ENCODE peak calls at places on chromosomes 7 and 10, in seven cellular contexts. One of them, this sample, is unnamed.

GRCh38 chr10:58867683-58868082 is 308.8 kb upstream of the PHYHIPL start:
- DNase-seq in GM12891: no peak
- DNase-seq in SK-N-SH: no peak
- DNase-seq in GM23338: no peak
- DNase-seq in Panc1: no peak
- DNase-seq in spleen: no peak
- DNase-seq in HCT116: no peak
- DNase-seq in this sample: no peak

GRCh38 chr7:82443801-82444219 is 233 bp upstream of the CACNA2D1 start:
- DNase-seq in GM12891: peak; percentile 20
- DNase-seq in SK-N-SH: peak; percentile 97
- DNase-seq in GM23338: peak; percentile 85
- DNase-seq in Panc1: no peak
- DNase-seq in spleen: peak; percentile 81
- DNase-seq in HCT116: no peak
- DNase-seq in this sample: no peak

GRCh38 chr10:71099731-71100361 is 112.5 kb upstream of the UNC5B start:
- DNase-seq in GM12891: no peak
- DNase-seq in SK-N-SH: no peak
- DNase-seq in GM23338: no peak
- DNase-seq in Panc1: no peak
- DNase-seq in spleen: no peak
- DNase-seq in HCT116: no peak
- DNase-seq in this sample: no peak

GRCh38 chr10:75402486-75403143 is 1.1 kb upstream of the ZNF503 start:
- DNase-seq in GM12891: no peak
- DNase-seq in SK-N-SH: peak; percentile 58
- DNase-seq in GM23338: peak; percentile 70
- DNase-seq in Panc1: no peak
- DNase-seq in spleen: no peak
- DNase-seq in HCT116: no peak
- DNase-seq in this sample: no peak

GRCh38 chr7:113548561-113548960 is 370.2 kb downstream of the PPP1R3A start:
- DNase-seq in GM12891: no peak
- DNase-seq in SK-N-SH: no peak
- DNase-seq in GM23338: no peak
- DNase-seq in Panc1: no peak
- DNase-seq in spleen: no peak
- DNase-seq in HCT116: no peak
- DNase-seq in this sample: no peak

GRCh38 chr10:127427926-127428325 is 121.2 kb upstream of the NPS start:
- DNase-seq in GM12891: no peak
- DNase-seq in SK-N-SH: no peak
- DNase-seq in GM23338: no peak
- DNase-seq in Panc1: no peak
- DNase-seq in spleen: no peak
- DNase-seq in HCT116: no peak
- DNase-seq in this sample: no peak

GRCh38 chr10:6054884-6055283 is 7.3 kb downstream of the IL2RA start:
- DNase-seq in GM12891: no peak
- DNase-seq in SK-N-SH: no peak
- DNase-seq in GM23338: no peak
- DNase-seq in Panc1: no peak
- DNase-seq in spleen: no peak
- DNase-seq in HCT116: no peak
- DNase-seq in this sample: no peak

GRCh38 chr10:28367865-28368541 is 65.1 kb upstream of the MPP7 start:
- DNase-seq in GM12891: peak; percentile 41
- DNase-seq in SK-N-SH: no peak
- DNase-seq in GM23338: no peak
- DNase-seq in Panc1: no peak
- DNase-seq in spleen: peak; percentile 86
- DNase-seq in HCT116: no peak
- DNase-seq in this sample: no peak

GRCh38 chr7:57398548-57398947 is 51.4 kb upstream of the ZNF716 start:
- DNase-seq in GM12891: no peak
- DNase-seq in SK-N-SH: no peak
- DNase-seq in GM23338: no peak
- DNase-seq in Panc1: no peak
- DNase-seq in spleen: peak; percentile 49
- DNase-seq in HCT116: no peak
- DNase-seq in this sample: no peak

GRCh38 chr7:47132471-47132870 is 449.4 kb downstream of the TNS3 start:
- DNase-seq in GM12891: no peak
- DNase-seq in SK-N-SH: no peak
- DNase-seq in GM23338: no peak
- DNase-seq in Panc1: no peak
- DNase-seq in spleen: no peak
- DNase-seq in HCT116: no peak
- DNase-seq in this sample: no peak

GRCh38 chr10:47165711-47166404 is 134.1 kb upstream of the GDF10 start:
- DNase-seq in GM12891: no peak
- DNase-seq in SK-N-SH: no peak
- DNase-seq in GM23338: no peak
- DNase-seq in Panc1: no peak
- DNase-seq in spleen: peak; percentile 87
- DNase-seq in HCT116: no peak
- DNase-seq in this sample: no peak

GRCh38 chr7:84484502-84485079 is 290.0 kb upstream of the SEMA3A start:
- DNase-seq in GM12891: no peak
- DNase-seq in SK-N-SH: no peak
- DNase-seq in GM23338: no peak
- DNase-seq in Panc1: peak; percentile 22
- DNase-seq in spleen: no peak
- DNase-seq in HCT116: no peak
- DNase-seq in this sample: no peak

GRCh38 chr10:24382596-24382978 is 173.6 kb downstream of the KIAA1217 start:
- DNase-seq in GM12891: no peak
- DNase-seq in SK-N-SH: no peak
- DNase-seq in GM23338: no peak
- DNase-seq in Panc1: no peak
- DNase-seq in spleen: no peak
- DNase-seq in HCT116: no peak
- DNase-seq in this sample: no peak

GRCh38 chr10:24382979-24383663 is 174.2 kb downstream of the KIAA1217 start:
- DNase-seq in GM12891: peak; percentile 11
- DNase-seq in SK-N-SH: no peak
- DNase-seq in GM23338: peak; percentile 41
- DNase-seq in Panc1: no peak
- DNase-seq in spleen: no peak
- DNase-seq in HCT116: no peak
- DNase-seq in this sample: no peak

GRCh38 chr10:24384954-24385353 is 176.0 kb downstream of the KIAA1217 start:
- DNase-seq in GM12891: no peak
- DNase-seq in SK-N-SH: no peak
- DNase-seq in GM23338: no peak
- DNase-seq in Panc1: no peak
- DNase-seq in spleen: no peak
- DNase-seq in HCT116: no peak
- DNase-seq in this sample: no peak

GRCh38 chr10:24382045-24382444 is 173.1 kb downstream of the KIAA1217 start:
- DNase-seq in GM12891: no peak
- DNase-seq in SK-N-SH: no peak
- DNase-seq in GM23338: no peak
- DNase-seq in Panc1: no peak
- DNase-seq in spleen: no peak
- DNase-seq in HCT116: no peak
- DNase-seq in this sample: no peak

DNA sequence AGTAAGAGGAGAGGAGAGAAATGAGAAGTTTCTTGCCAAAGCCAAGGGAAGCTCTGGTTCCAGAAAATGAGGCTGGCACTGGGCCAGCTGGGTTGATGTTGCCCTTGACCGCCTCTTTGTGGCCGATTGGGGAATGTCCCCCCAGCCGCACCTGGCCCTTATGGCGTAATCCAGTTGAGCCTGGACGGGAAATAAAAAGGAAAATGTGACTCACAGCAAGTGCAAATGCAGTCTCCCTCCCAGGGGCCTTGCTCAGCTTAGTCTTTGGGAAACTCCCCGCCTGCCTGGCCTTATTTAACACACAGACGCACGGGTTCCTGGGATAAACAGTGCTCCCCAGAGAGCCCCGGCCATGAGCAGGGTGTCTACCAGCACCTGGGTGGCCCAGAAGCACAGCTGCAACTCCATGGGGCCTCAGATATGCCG is 174.8 kb downstream of the KIAA1217 start:
- DNase-seq in GM12891: peak; percentile 40
- DNase-seq in SK-N-SH: peak; percentile 60
- DNase-seq in GM23338: peak; percentile 92
- DNase-seq in Panc1: peak; percentile 33
- DNase-seq in spleen: no peak
- DNase-seq in HCT116: peak; percentile 81
- DNase-seq in this sample: peak; percentile 74
- TF ChIP-seq POLR2AphosphoS5 in GM12891: no peak
- TF ChIP-seq POLR2AphosphoS5 in SK-N-SH: peak; percentile 50
- TF ChIP-seq POLR2AphosphoS5 in GM23338: no peak
- TF ChIP-seq POLR2AphosphoS5 in Panc1: no peak
- TF ChIP-seq POLR2AphosphoS5 in spleen: peak; percentile 60
- TF ChIP-seq POLR2AphosphoS5 in HCT116: peak; percentile 38
- TF ChIP-seq POLR2AphosphoS5 in this sample: no peak

DNA sequence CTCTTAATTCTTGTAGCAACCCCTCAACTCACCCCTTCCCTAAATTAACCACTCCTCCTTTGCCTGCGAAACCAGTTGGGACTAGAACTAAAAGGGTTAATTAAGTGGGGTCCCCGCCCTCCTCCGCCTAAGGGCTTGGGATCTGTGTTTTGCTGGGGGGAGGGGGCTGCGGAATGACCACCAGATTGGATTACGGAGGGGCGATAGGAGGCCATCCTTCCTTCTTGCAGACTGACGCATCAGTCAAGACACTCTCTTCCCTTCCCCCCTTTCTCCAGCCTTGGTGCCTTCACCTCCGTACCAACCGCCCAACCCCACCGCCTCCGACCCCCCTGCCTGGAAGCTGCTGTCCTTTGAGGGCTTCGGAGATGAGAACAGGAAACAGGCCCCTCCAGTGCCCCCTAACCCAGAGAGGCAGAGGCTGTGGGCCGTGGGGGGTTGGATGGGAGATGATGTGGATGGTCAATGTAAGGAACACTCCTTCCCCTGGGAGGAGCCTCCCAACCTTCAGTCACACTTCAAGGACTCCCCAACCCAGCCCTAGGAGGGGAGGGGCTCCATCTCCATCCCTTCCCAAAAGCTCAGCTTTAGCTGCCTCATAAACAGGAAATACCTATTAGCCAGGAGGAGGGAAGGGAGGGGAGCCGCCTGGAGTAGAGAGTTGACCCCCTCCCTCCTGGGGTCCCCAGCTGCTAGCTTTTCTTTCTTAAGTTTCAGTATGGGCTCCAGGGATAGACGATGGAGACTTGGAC is 995 bp upstream of the LDB1 start:
- DNase-seq in GM12891: no peak
- DNase-seq in SK-N-SH: peak; percentile 74
- DNase-seq in GM23338: peak; percentile 98
- DNase-seq in Panc1: no peak
- DNase-seq in spleen: peak; percentile 84
- DNase-seq in HCT116: no peak
- DNase-seq in this sample: no peak
- TF ChIP-seq POLR2AphosphoS5 in GM12891: no peak
- TF ChIP-seq POLR2AphosphoS5 in SK-N-SH: peak; percentile 49
- TF ChIP-seq POLR2AphosphoS5 in GM23338: peak; percentile 74
- TF ChIP-seq POLR2AphosphoS5 in Panc1: no peak
- TF ChIP-seq POLR2AphosphoS5 in spleen: peak; percentile 37
- TF ChIP-seq POLR2AphosphoS5 in HCT116: no peak
- TF ChIP-seq POLR2AphosphoS5 in this sample: no peak

DNA sequence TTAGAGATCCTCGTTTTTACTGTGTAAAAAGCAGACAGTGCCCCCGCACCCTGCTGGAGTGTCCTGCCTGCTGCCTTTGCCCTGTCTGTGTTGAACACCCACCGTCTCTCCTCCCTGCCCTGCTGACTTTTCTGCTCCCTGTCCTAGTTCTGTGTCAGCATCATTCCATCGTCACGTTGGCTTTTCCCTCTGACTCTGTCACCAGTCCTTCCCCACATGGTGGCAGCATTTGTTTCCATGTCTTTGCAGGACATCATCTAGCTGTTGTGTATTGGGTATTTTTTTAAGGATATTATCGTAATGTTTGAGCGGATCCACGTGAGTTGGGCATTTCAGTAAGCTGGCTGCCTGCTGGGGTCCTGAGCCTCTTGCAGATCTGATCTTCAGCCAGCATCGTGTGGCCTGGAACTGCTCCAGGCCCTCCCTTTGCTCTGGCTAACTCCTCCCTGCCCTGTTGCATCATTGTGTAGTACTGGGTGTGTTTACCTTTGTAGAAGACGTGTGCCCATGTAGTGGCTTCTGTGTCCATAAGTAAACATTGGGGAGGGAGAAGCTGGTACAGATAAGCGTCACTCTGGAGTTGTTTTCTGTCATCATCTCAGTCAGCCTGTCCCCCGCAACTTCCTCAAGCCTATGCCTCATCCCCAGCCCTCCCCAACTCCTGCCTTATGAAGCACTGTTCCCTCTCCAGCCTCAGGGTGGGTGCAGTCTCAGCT is 44.2 kb downstream of the TRRAP start:
- DNase-seq in GM12891: no peak
- DNase-seq in SK-N-SH: no peak
- DNase-seq in GM23338: no peak
- DNase-seq in Panc1: no peak
- DNase-seq in spleen: no peak
- DNase-seq in HCT116: no peak
- DNase-seq in this sample: peak; percentile 41
- TF ChIP-seq POLR2AphosphoS5 in GM12891: no peak
- TF ChIP-seq POLR2AphosphoS5 in SK-N-SH: no peak
- TF ChIP-seq POLR2AphosphoS5 in GM23338: no peak
- TF ChIP-seq POLR2AphosphoS5 in Panc1: no peak
- TF ChIP-seq POLR2AphosphoS5 in spleen: no peak
- TF ChIP-seq POLR2AphosphoS5 in HCT116: no peak
- TF ChIP-seq POLR2AphosphoS5 in this sample: no peak

DNA sequence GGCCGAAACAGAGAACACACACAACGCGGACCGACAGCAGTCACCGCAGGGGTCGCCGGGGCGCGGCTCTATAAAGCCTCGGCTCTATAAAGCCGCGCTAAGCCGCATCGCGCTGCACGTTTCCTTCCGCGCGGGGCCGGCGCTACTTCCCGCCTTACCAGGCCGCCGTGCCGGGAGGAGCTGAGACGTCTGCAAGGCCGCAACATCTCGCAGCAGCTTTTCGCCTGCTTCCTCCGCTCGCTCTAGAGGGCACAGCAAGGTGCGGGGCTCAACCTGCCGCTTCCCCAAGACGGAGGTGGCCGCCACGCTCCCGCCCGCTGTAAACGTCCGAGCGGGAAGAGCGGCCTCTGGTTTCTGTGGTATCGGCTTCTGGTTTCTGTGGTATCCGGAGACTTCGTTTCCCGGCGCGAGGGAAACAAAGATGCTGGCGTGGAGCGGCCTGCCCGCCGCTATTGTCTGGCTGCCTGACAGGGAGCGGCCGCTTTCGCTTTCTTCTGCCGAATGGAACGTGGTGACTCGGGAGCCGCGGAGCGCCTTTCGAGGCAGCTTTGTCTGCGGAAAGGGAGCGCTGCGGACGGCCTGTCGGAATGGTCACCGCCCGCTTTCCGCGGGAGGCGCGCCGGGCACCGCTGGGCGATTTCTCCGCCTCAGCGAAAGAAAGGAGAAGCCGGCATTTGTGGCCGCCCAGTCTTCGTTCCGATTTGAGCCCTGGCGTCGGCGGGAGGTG is 91.8 kb downstream of the SPAG6 start:
- DNase-seq in GM12891: peak; percentile 63
- DNase-seq in SK-N-SH: peak; percentile 70
- DNase-seq in GM23338: peak; percentile 93
- DNase-seq in Panc1: no peak
- DNase-seq in spleen: peak; percentile 99
- DNase-seq in HCT116: peak; percentile 92
- DNase-seq in this sample: no peak
- TF ChIP-seq POLR2AphosphoS5 in GM12891: peak; percentile 94
- TF ChIP-seq POLR2AphosphoS5 in SK-N-SH: no peak
- TF ChIP-seq POLR2AphosphoS5 in GM23338: peak; percentile 67
- TF ChIP-seq POLR2AphosphoS5 in Panc1: peak; percentile 41
- TF ChIP-seq POLR2AphosphoS5 in spleen: peak; percentile 99
- TF ChIP-seq POLR2AphosphoS5 in HCT116: peak; percentile 96
- TF ChIP-seq POLR2AphosphoS5 in this sample: no peak